ENCODE peak calls at places on chromosomes 3 and 15, in seven cellular contexts. X is effector memory CD4-positive, alpha-beta T cell; W is GM12878; A is CD8-positive, alpha-beta memory T cell; R is astrocyte; C is HAP-1; F is tibial nerve. S is an unnamed sample. For H3K36me3 and H3K27me3, the result is how much of the 10 kb centered on the place peaks cover.

GRCh38 chr3:167302710-167303109 is 77.4 kb downstream of the ZBBX start:
- DNase-seq in W (no peak), X (no peak), A (no peak), R (no peak), C (no peak), F (no peak), S (no peak)

GRCh38 chr3:176274161-176274560 is 923.1 kb downstream of the TBL1XR1 start:
- DNase-seq in R (no peak), A (no peak), C (peak), F (no peak), X (no peak), W (no peak), S (no peak)

GRCh38 chr3:36520241-36521006 is 140.1 kb downstream of the STAC start:
- DNase-seq in A (no peak), C (no peak), X (no peak), F (no peak), R (no peak), W (no peak), S (no peak)

GRCh38 chr3:12371525-12372140 is 82.8 kb downstream of the PPARG start:
- DNase-seq in A (no peak), C (no peak), R (peak), F (no peak), X (no peak), W (no peak), S (no peak)

GRCh38 chr3:43335799-43336198 is 49.5 kb downstream of the SNRK start:
- DNase-seq in R (no peak), F (no peak), X (no peak), A (no peak), C (no peak), W (no peak), S (no peak)

GRCh38 chr15:38624248-38625214 is 59.9 kb upstream of the RASGRP1 start:
- DNase-seq in W (no peak), C (no peak), F (no peak), A (no peak), X (no peak), R (no peak), S (no peak)

GRCh38 chr15:94098877-94099606 is 132.3 kb upstream of the MCTP2 start:
- DNase-seq in W (no peak), F (no peak), A (no peak), C (no peak), R (peak), X (no peak), S (no peak)

GRCh38 chr3:37287776-37288175 is 113.4 kb upstream of the LRRFIP2 start:
- DNase-seq in W (no peak), C (no peak), A (no peak), F (no peak), X (no peak), R (peak), S (no peak)

GRCh38 chr15:33680336-33680735 is 288.0 kb upstream of the CHRM5 start:
- DNase-seq in C (no peak), A (no peak), R (no peak), F (no peak), W (no peak), X (no peak), S (no peak)

GRCh38 chr15:27692438-27692837 is 406.7 kb downstream of the OCA2 start:
- DNase-seq in W (no peak), R (no peak), A (no peak), X (no peak), F (no peak), C (no peak), S (no peak)

GRCh38 chr15:33565099-33565498 is 254.3 kb downstream of the RYR3 start:
- DNase-seq in R (peak), A (no peak), W (no peak), X (no peak), F (no peak), C (no peak), S (no peak)

GRCh38 chr3:148757238-148757930 is 59.7 kb downstream of the AGTR1 start:
- DNase-seq in W (no peak), F (no peak), R (peak), C (no peak), A (no peak), X (no peak), S (no peak)

GRCh38 chr3:70963412-70963811 is 620.1 kb downstream of the FOXP1 start:
- DNase-seq in W (no peak), F (no peak), R (peak), A (no peak), X (no peak), C (peak), S (no peak)

GRCh38 chr15:59828871-59829270 is 139.8 kb upstream of the BNIP2 start:
- DNase-seq in A (no peak), R (no peak), C (no peak), W (no peak), F (no peak), X (no peak), S (no peak)

GRCh38 chr3:174355505-174355904 is 503.6 kb upstream of the NAALADL2 start:
- DNase-seq in X (no peak), A (no peak), C (peak), W (no peak), F (no peak), R (no peak), S (no peak)

GRCh38 chr3:60017631-60018030 is 967.8 kb upstream of the CFAP20DC start:
- DNase-seq in C (no peak), X (no peak), F (no peak), R (peak), A (peak), W (peak), S (no peak)

GRCh38 chr3:128286691-128287090 is 133.4 kb downstream of the EEFSEC start:
- DNase-seq in C (no peak), W (no peak), A (no peak), F (no peak), R (no peak), X (no peak), S (no peak)

GRCh38 chr15:31598620-31599019 is 272.0 kb downstream of the KLF13 start:
- DNase-seq in F (no peak), C (peak), W (no peak), X (no peak), R (no peak), A (no peak), S (no peak)

GRCh38 chr3:98968824-98969223 is 67.3 kb upstream of the DCBLD2 start:
- DNase-seq in A (no peak), F (no peak), C (no peak), X (no peak), W (no peak), R (no peak), S (no peak)

GRCh38 chr3:74561881-74562280 is 52.6 kb downstream of the CNTN3 start:
- DNase-seq in A (no peak), W (no peak), R (no peak), X (no peak), C (no peak), F (no peak), S (no peak)

GRCh38 chr3:25781758-25782594 is 1.3 kb downstream of the NGLY1 start:
- DNase-seq in F (no peak), W (peak), A (no peak), R (no peak), X (no peak), C (no peak), S (no peak)
- H3K4me3 ChIP-seq in F (peak), W (peak), A (peak), R (peak), X (peak), C (peak), S (peak)

GRCh38 chr15:34810455-34811146 is 15.3 kb upstream of the ACTC1 start:
- DNase-seq in R (peak), A (no peak), W (no peak), X (no peak), F (no peak), C (no peak), S (no peak)
- H3K36me3 ChIP-seq in R (under half), A (under half), W (under half), X (under half), F (under half), C (under half), S (under half)

GRCh38 chr3:32820430-32820829 is 2.6 kb downstream of the TRIM71 start:
- DNase-seq in C (no peak), A (no peak), F (no peak), W (no peak), R (no peak), X (no peak), S (peak)

GRCh38 chr3:32821686-32822296 is 4.0 kb downstream of the TRIM71 start:
- DNase-seq in X (no peak), W (no peak), A (no peak), R (no peak), C (no peak), F (no peak), S (peak)

GRCh38 chr3:32819581-32820348 is 2.0 kb downstream of the TRIM71 start:
- DNase-seq in X (no peak), C (peak), R (no peak), A (no peak), W (no peak), F (no peak), S (peak)

GRCh38 chr3:32822609-32823498 is 5.1 kb downstream of the TRIM71 start:
- DNase-seq in R (no peak), C (peak), X (no peak), F (no peak), W (no peak), A (no peak), S (peak)

GRCh38 chr3:32820971-32821685 is 3.3 kb downstream of the TRIM71 start:
- DNase-seq in X (no peak), W (no peak), A (no peak), F (no peak), C (no peak), R (no peak), S (peak)
- H3K27me3 ChIP-seq in X (under half), W (under half), A (under half), F (half or more), C (under half), R (half or more), S (under half)

DNA sequence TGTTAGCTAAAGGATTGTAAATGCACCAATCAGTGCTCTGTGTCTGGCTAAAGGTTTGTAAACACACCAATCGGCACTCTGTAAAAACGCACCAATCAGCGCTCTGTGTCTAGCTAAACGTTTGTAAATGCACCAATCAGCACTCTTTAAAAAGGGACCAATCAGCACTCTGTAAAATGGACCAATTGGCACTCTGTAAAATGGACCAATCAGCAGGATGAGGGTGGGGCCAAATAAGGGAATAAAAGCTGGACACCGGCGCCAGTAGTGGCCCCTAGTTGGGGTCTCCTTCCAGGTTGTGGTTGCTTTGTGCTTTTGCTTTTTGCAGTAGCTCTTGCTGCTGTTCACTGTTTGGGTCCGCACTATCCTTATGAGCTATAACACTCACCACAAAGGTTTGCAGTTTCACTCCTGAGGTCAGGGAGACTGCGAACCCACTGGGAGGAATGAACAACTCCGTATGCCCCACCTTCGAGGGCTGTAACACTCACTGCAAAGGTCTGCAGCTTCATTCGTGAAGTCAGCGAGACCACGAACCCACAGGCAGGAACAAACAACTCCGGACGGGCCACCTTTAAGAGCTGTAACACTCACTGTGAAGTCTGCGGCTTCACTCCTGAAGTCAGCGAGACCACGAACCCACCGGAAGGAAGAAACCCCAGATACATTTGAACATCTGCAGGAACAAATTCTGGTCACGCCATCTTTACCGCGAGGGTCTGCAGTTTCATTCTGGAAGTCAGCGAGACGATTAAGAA is 1.1 kb upstream of the SUCLG2 start:
- DNase-seq in C (no peak), A (peak), F (no peak), W (peak), R (no peak), X (peak), S (no peak)
- H3K4me3 ChIP-seq in C (no peak), A (peak), F (peak), W (peak), R (no peak), X (peak), S (no peak)

GRCh38 chr3:53103566-53104296 is 26.5 kb downstream of the RFT1 start:
- DNase-seq in X (no peak), R (no peak), A (no peak), C (no peak), W (no peak), F (no peak), S (no peak)
- H3K36me3 ChIP-seq in X (under half), R (under half), A (under half), C (under half), W (under half), F (under half), S (under half)

S was measured in H7.